ENCODE peak calls at places on chromosomes 13 and 19, in nine cellular contexts. Y is IMR-90, D is left lung, N is cardiac muscle cell, J is esophagus squamous epithelium, I is thoracic aorta, G is sigmoid colon, S is cardiac fibroblast, Z is AG10803. V is an unnamed sample.

GRCh38 chr19:2331601-2332246 is 3.2 kb downstream of the SPPL2B start:
- DNase-seq in Y (no peak), D (no peak), N (no peak), J (no peak), I (no peak), G (no peak), S (no peak), Z (no peak), V (no peak)

GRCh38 chr13:64510698-64511097 is 2719.4 kb downstream of the PCDH9 start:
- DNase-seq in Y (no peak), D (no peak), N (no peak), J (no peak), I (no peak), G (no peak), S (no peak), Z (no peak), V (no peak)

GRCh38 chr19:2511991-2512390 is 36.1 kb downstream of the GADD45B start:
- DNase-seq in Y (no peak), D (peak), N (no peak), J (no peak), I (no peak), G (no peak), S (no peak), Z (no peak), V (no peak)

GRCh38 chr19:4177146-4177545 is 5.2 kb downstream of the SIRT6 start:
- DNase-seq in Y (no peak), D (no peak), N (no peak), J (no peak), I (no peak), G (no peak), S (no peak), Z (no peak), V (no peak)

GRCh38 chr13:106096661-106097092 is 438.8 kb downstream of the EFNB2 start:
- DNase-seq in Y (no peak), D (no peak), N (no peak), J (no peak), I (no peak), G (no peak), S (no peak), Z (no peak), V (no peak)

GRCh38 chr19:29618434-29618833 is 12.4 kb downstream of the POP4 start:
- DNase-seq in Y (no peak), D (no peak), N (no peak), J (no peak), I (no peak), G (no peak), S (no peak), Z (no peak), V (no peak)

GRCh38 chr13:31261241-31261640 is 61.5 kb downstream of the B3GLCT start:
- DNase-seq in Y (no peak), D (no peak), N (no peak), J (no peak), I (no peak), G (no peak), S (no peak), Z (no peak), V (no peak)

GRCh38 chr19:38409631-38410133 is 6.8 kb downstream of the FAM98C start:
- DNase-seq in Y (peak), D (peak), N (no peak), J (no peak), I (no peak), G (no peak), S (peak), Z (peak), V (no peak)

GRCh38 chr13:43686557-43686956 is 100.2 kb downstream of the ENOX1 start:
- DNase-seq in Y (peak), D (no peak), N (no peak), J (no peak), I (no peak), G (peak), S (peak), Z (peak), V (peak)

GRCh38 chr19:934865-935422 is 9.1 kb downstream of the ARID3A start:
- DNase-seq in Y (peak), D (peak), N (no peak), J (no peak), I (no peak), G (peak), S (peak), Z (peak), V (peak)

GRCh38 chr19:514166-514663 is 6.9 kb downstream of the TPGS1 start:
- DNase-seq in Y (no peak), D (no peak), N (no peak), J (no peak), I (no peak), G (no peak), S (no peak), Z (no peak), V (no peak)

GRCh38 chr19:4524808-4525562 is 6.7 kb upstream of the PLIN4 start:
- DNase-seq in Y (no peak), D (peak), N (peak), J (no peak), I (no peak), G (no peak), S (peak), Z (peak), V (no peak)

GRCh38 chr19:1408300-1409203 is 1.2 kb downstream of the DAZAP1 start:
- DNase-seq in Y (peak), D (peak), N (peak), J (no peak), I (no peak), G (peak), S (peak), Z (peak), V (no peak)

GRCh38 chr19:3761382-3762129 is at the start of gene APBA3:
- DNase-seq in Y (peak), D (peak), N (peak), J (peak), I (peak), G (peak), S (peak), Z (peak), V (peak)

GRCh38 chr13:75123428-75123827 is 358.5 kb downstream of the TBC1D4 start:
- DNase-seq in Y (no peak), D (no peak), N (peak), J (no peak), I (no peak), G (no peak), S (no peak), Z (no peak), V (no peak)

GRCh38 chr13:75120071-75120470 is 361.9 kb downstream of the TBC1D4 start:
- DNase-seq in Y (no peak), D (no peak), N (no peak), J (no peak), I (no peak), G (no peak), S (no peak), Z (no peak), V (no peak)

GRCh38 chr13:75129331-75129730 is 352.6 kb downstream of the TBC1D4 start:
- DNase-seq in Y (no peak), D (no peak), N (no peak), J (no peak), I (no peak), G (no peak), S (no peak), Z (peak), V (no peak)

GRCh38 chr13:75124415-75124814 is 357.6 kb downstream of the TBC1D4 start:
- DNase-seq in Y (no peak), D (no peak), N (no peak), J (no peak), I (no peak), G (no peak), S (no peak), Z (no peak), V (no peak)
- TF ChIP-seq CTCF in Y (no peak), D (no peak), N (no peak), J (no peak), I (no peak), G (no peak), S (no peak), Z (no peak), V (no peak)

DNA sequence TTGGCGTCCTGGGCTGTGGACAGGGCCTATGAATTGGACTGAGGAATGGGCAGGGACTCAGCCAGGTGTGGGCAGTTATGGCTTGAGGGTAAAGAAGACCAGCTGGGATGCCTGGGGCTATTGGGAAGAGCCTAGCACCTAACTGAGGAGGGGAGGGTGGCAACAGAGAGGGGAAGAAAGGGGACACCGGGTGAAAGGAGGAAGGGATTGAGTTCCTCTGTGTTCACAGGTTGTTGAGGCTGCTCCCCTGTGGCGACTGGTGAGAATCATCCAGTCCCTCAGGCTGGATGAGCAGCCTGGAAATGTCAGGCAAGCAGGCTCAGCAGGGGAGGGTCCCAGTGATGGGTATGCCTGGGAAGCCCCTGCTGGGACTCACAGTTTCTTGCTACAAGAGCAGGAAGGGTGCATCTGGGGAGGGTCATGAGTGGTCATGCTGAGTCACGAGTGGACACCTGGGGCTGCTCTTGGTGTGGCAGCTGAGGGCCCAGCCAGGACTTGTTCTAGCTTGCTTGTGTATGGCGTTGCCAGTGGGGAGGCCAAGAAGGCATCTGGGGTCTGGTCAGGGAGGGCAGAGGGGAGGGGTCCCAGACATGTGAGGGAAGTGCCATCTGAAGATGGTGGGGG is 1.4 kb downstream of the ZNF324 start:
- DNase-seq in Y (peak), D (no peak), N (no peak), J (no peak), I (no peak), G (no peak), S (no peak), Z (no peak), V (no peak)
- H3K4me3 ChIP-seq in Y (no peak), D (no peak), N (no peak), J (no peak), I (peak), G (peak), S (no peak), Z (peak), V (peak)

GRCh38 chr19:45848922-45849321 is 14.0 kb downstream of the SYMPK start:
- DNase-seq in Y (no peak), D (no peak), N (no peak), J (no peak), I (no peak), G (no peak), S (peak), Z (no peak), V (no peak)
- TF ChIP-seq CTCF in Y (peak), D (no peak), N (peak), J (no peak), I (no peak), G (no peak), S (peak), Z (peak), V (peak)

DNA sequence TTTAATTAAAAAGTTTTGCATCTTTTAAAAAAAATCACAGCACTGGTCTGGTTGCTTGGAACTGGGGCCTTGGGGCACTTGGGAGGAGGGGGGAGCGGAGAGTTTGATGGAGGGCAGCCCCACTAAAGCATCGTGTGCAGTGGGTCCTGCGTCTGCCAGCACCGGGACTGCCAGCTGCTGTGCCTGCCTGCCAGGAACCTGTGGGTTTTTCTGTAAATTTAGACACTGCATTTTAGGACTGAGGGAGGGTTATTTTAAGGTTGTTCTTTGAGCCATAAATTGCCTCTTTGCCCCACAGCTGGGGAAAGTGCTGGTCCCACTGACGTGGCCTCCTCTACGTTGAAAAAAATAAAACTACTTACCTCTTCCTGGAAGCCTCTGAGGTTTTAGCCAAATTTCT is 2.9 kb downstream of the KLF2 start:
- DNase-seq in Y (no peak), D (no peak), N (no peak), J (no peak), I (no peak), G (no peak), S (no peak), Z (peak), V (no peak)
- H3K4me3 ChIP-seq in Y (no peak), D (peak), N (no peak), J (peak), I (peak), G (peak), S (peak), Z (peak), V (no peak)

GRCh38 chr13:22175211-22175610 is 504.3 kb downstream of the FGF9 start:
- DNase-seq in Y (no peak), D (no peak), N (no peak), J (no peak), I (no peak), G (no peak), S (no peak), Z (no peak), V (no peak)
- TF ChIP-seq CTCF in Y (no peak), D (no peak), N (no peak), J (no peak), I (no peak), G (no peak), S (no peak), Z (no peak), V (no peak)

GRCh38 chr13:33764716-33765115 is 53.2 kb upstream of the RFC3 start:
- DNase-seq in Y (no peak), D (no peak), N (no peak), J (no peak), I (no peak), G (no peak), S (no peak), Z (no peak), V (no peak)
- H3K4me3 ChIP-seq in Y (no peak), D (no peak), N (no peak), J (no peak), I (no peak), G (no peak), S (no peak), Z (no peak), V (no peak)

GRCh38 chr19:18866800-18867123 is 29.2 kb downstream of the CERS1 start:
- DNase-seq in Y (no peak), D (no peak), N (no peak), J (no peak), I (no peak), G (no peak), S (no peak), Z (no peak), V (no peak)
- TF ChIP-seq CTCF in Y (no peak), D (peak), N (no peak), J (no peak), I (peak), G (no peak), S (no peak), Z (no peak), V (no peak)

V was measured in HFF-Myc.